ENCODE peak calls at places on chromosomes 2 and 18, in four cellular contexts. V, E, Y and W are unnamed samples.

GRCh38 chr2:39216495-39217191 is 27.1 kb downstream of the CDKL4 start:
- DNase-seq in Y (peak), V (peak), E (no peak), W (no peak)

GRCh38 chr2:147501973-147502372 is 342.9 kb upstream of the ACVR2A start:
- DNase-seq in V (no peak), Y (no peak), E (no peak), W (no peak)

GRCh38 chr18:36441872-36442271 is 144.4 kb downstream of the FHOD3 start:
- DNase-seq in Y (no peak), E (no peak), V (no peak), W (no peak)

GRCh38 chr18:75071484-75071785 is 137.5 kb downstream of the PTGR3 start:
- DNase-seq in V (no peak), Y (no peak), E (no peak), W (no peak)

GRCh38 chr2:43453771-43454170 is 142.1 kb downstream of the THADA start:
- DNase-seq in V (no peak), Y (no peak), E (no peak), W (no peak)

GRCh38 chr2:150107816-150108215 is 379.7 kb downstream of the RND3 start:
- DNase-seq in V (no peak), Y (no peak), E (no peak), W (no peak)

GRCh38 chr18:34650121-34650545 is 60.0 kb upstream of the DTNA start:
- DNase-seq in Y (no peak), E (no peak), V (no peak), W (no peak)

GRCh38 chr2:66252002-66252545 is 182.9 kb upstream of the MEIS1 start:
- DNase-seq in V (no peak), E (no peak), Y (no peak), W (no peak)

GRCh38 chr2:9937258-9937657 is 14.2 kb upstream of the GRHL1 start:
- DNase-seq in E (no peak), V (no peak), Y (no peak), W (no peak)

GRCh38 chr2:120771556-120772208 is 36.0 kb downstream of the GLI2 start:
- DNase-seq in Y (no peak), V (no peak), E (no peak), W (peak)

GRCh38 chr2:124489686-124490085 is 464.6 kb downstream of the CNTNAP5 start:
- DNase-seq in V (no peak), E (no peak), Y (no peak), W (no peak)

GRCh38 chr2:75475049-75475448 is 85.7 kb downstream of the EVA1A start:
- DNase-seq in E (no peak), Y (no peak), V (no peak), W (no peak)

GRCh38 chr2:207254526-207255464 is 89.0 kb upstream of the KLF7 start:
- DNase-seq in E (peak), V (no peak), Y (no peak), W (no peak)

GRCh38 chr18:61282926-61283325 is 50.3 kb upstream of the CDH20 start:
- DNase-seq in E (no peak), Y (no peak), V (no peak), W (no peak)

GRCh38 chr2:18500333-18500732 is 60.1 kb downstream of the RDH14 start:
- DNase-seq in Y (no peak), E (no peak), V (no peak), W (no peak)

GRCh38 chr2:74876081-74876886 is 42.4 kb downstream of the HK2 start:
- DNase-seq in V (peak), Y (no peak), E (peak), W (no peak)

GRCh38 chr2:165239230-165239629 is at the start of gene SCN2A:
- DNase-seq in Y (no peak), E (peak), V (no peak), W (no peak)

GRCh38 chr18:79818631-79819030 is 20.9 kb downstream of the KCNG2 start:
- DNase-seq in Y (no peak), E (no peak), V (no peak), W (no peak)

GRCh38 chr2:157257312-157258252 is at the start of gene GALNT5:
- DNase-seq in V (no peak), Y (no peak), E (no peak), W (peak)

GRCh38 chr2:1823187-1824169 is 79.2 kb upstream of the PXDN start:
- DNase-seq in E (no peak), Y (no peak), V (no peak), W (no peak)

GRCh38 chr2:180507028-180507427 is 473.4 kb upstream of the UBE2E3 start:
- DNase-seq in Y (no peak), V (no peak), E (no peak), W (no peak)